ENCODE peak calls at places on chromosomes 11 and 22, in five cellular contexts. K, X, W, O and L are unnamed samples.

GRCh38 chr11:2507945-2508749 is 63.3 kb downstream of the KCNQ1 start:
- DNase-seq in K (no peak), X (peak), W (peak), O (no peak), L (peak)

GRCh38 chr11:108647387-108647700 is 17.5 kb upstream of the DDX10 start:
- DNase-seq in K (no peak), X (no peak), W (no peak), O (no peak), L (no peak)

GRCh38 chr11:106092446-106092845 is 15.0 kb downstream of the AASDHPPT start:
- DNase-seq in K (no peak), X (no peak), W (no peak), O (no peak), L (no peak)

GRCh38 chr22:22908941-22909604 is 21.5 kb downstream of the IGLL5 start:
- DNase-seq in K (no peak), X (no peak), W (no peak), O (no peak), L (no peak)

GRCh38 chr22:31897842-31898241 is 46.5 kb upstream of the YWHAH start:
- DNase-seq in K (no peak), X (no peak), W (no peak), O (no peak), L (no peak)

GRCh38 chr11:126968915-126969314 is 31.7 kb downstream of the KIRREL3 start:
- DNase-seq in K (no peak), X (no peak), W (no peak), O (no peak), L (no peak)

GRCh38 chr22:23282089-23282501 is 101.8 kb downstream of the BCR start:
- DNase-seq in K (peak), X (peak), W (peak), O (peak), L (peak)

GRCh38 chr11:77198440-77198849 is 70.4 kb downstream of the MYO7A start:
- DNase-seq in K (peak), X (peak), W (peak), O (no peak), L (no peak)

GRCh38 chr11:78783301-78783700 is 208.6 kb upstream of the NARS2 start:
- DNase-seq in K (no peak), X (no peak), W (no peak), O (no peak), L (no peak)

GRCh38 chr22:45083659-45084305 is 74.0 kb upstream of the PHF21B start:
- DNase-seq in K (peak), X (no peak), W (no peak), O (no peak), L (no peak)

GRCh38 chr11:86818466-86819282 is 18.3 kb downstream of the PRSS23 start:
- DNase-seq in K (peak), X (no peak), W (no peak), O (no peak), L (no peak)

GRCh38 chr11:47336595-47336994 is 15.9 kb downstream of the MYBPC3 start:
- DNase-seq in K (no peak), X (no peak), W (no peak), O (no peak), L (no peak)

GRCh38 chr11:120168960-120169681 is 31.2 kb upstream of the TRIM29 start:
- DNase-seq in K (peak), X (peak), W (no peak), O (peak), L (peak)

GRCh38 chr11:12706531-12707499 is 32.6 kb downstream of the TEAD1 start:
- DNase-seq in K (no peak), X (no peak), W (no peak), O (peak), L (peak)

GRCh38 chr22:21984793-21985192 is 2.2 kb upstream of the TOP3B start:
- DNase-seq in K (peak), X (no peak), W (no peak), O (no peak), L (no peak)

GRCh38 chr22:17772963-17773605 is 1.2 kb downstream of the BID start:
- DNase-seq in K (no peak), X (peak), W (no peak), O (no peak), L (no peak)

GRCh38 chr11:114179234-114179941 is 116.8 kb upstream of the NNMT start:
- DNase-seq in K (peak), X (peak), W (peak), O (peak), L (peak)

GRCh38 chr22:43159484-43160178 is 8.3 kb downstream of the TSPO start:
- DNase-seq in K (peak), X (no peak), W (no peak), O (peak), L (peak)

GRCh38 chr11:65501530-65502273 is 2.9 kb downstream of the MALAT1 start:
- DNase-seq in K (peak), X (peak), W (peak), O (no peak), L (no peak)
- H3K4me3 ChIP-seq in K (peak), X (peak), W (peak), O (peak), L (peak)

DNA sequence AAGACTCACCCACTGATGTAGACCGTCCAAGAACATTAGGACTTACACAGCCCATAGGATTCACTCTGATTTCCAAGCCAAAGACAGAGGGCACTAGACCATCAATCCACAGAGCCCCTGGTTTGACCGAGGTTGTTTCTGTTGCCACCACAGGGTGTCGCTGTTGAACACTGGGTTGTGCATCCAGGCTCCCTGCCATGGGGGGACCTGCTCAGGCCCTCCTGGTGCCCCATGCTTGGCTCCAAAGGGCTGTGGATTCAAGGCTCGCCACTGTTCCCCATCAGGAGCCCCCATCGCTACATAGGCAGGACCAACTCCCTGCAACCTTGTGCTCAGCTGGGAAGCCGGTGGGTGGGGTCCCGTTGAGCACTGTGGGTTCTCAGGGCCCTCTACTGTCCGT is 128.0 kb upstream of the ANO1 start:
- DNase-seq in K (peak), X (no peak), W (no peak), O (no peak), L (peak)
- TF ChIP-seq EP300 in K (no peak), X (no peak), W (no peak), O (no peak), L (no peak)

DNA sequence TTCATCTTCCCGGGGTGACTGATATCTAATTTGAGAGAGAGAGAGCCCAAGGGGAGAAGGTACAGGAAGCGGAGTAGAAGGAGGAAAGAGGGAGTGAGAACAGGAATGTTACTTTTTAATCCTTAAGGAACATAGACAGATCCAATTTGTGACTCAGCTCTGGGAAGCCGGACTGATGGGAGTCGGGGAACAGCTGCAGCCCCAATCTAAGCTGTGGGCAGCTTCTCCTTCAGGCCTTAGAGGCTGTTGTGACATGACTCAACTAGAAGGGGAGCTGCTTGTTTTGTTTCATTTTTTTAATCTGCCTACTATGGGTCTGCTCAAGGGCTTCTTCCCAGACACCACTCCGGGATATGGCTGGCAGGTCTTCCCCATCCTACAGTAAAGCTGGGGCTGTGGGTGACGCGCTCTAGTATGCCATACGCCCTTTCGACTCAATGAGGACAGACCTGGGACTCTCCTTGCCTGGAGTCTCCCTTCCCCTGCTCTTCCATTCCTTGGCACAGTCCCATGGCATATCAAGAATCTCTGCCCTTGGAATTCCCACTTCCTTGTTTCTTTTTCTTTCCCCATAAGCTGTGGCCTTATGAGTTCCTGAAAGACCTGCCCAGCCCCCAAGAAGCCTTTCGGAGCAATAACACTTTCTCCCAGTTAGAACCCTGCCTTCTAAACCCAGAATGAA is 103.3 kb upstream of the AKIP1 start:
- DNase-seq in K (no peak), X (peak), W (no peak), O (peak), L (peak)
- H3K4me3 ChIP-seq in K (no peak), X (peak), W (peak), O (peak), L (peak)

GRCh38 chr22:39292561-39293074 is 26.8 kb downstream of the RPL3 start:
- DNase-seq in K (peak), X (peak), W (peak), O (peak), L (peak)
- TF ChIP-seq EP300 in K (no peak), X (no peak), W (no peak), O (no peak), L (no peak)

DNA sequence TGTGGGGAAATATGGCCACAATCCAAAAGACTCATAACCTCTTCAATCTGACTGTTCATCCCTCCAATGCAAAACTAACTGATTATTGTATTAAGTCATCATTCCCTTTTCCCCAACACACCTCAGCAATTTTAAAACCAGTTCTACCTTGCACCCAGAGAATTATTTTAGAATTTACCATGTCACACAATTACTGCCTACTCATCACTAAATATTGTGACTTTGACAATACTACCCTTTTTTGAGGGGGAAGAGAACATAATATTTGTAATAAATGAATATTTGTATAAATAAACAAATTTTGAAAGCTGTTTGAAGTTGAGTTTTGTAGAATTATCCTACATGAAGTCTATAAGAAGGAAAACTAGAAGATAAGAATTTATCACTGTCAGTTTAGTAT is 28.2 kb upstream of the CALCB start:
- DNase-seq in K (no peak), X (no peak), W (no peak), O (no peak), L (no peak)
- H3K4me3 ChIP-seq in K (no peak), X (no peak), W (no peak), O (no peak), L (no peak)

GRCh38 chr11:57109331-57109730 is 72.4 kb upstream of the LRRC55 start:
- DNase-seq in K (no peak), X (no peak), W (no peak), O (no peak), L (no peak)

GRCh38 chr11:57100638-57101312 is 81.0 kb upstream of the LRRC55 start:
- DNase-seq in K (no peak), X (no peak), W (no peak), O (no peak), L (no peak)

GRCh38 chr11:57103899-57104605 is 77.7 kb upstream of the LRRC55 start:
- DNase-seq in K (no peak), X (no peak), W (no peak), O (no peak), L (no peak)
- TF ChIP-seq EP300 in K (no peak), X (no peak), W (no peak), O (no peak), L (no peak)

DNA sequence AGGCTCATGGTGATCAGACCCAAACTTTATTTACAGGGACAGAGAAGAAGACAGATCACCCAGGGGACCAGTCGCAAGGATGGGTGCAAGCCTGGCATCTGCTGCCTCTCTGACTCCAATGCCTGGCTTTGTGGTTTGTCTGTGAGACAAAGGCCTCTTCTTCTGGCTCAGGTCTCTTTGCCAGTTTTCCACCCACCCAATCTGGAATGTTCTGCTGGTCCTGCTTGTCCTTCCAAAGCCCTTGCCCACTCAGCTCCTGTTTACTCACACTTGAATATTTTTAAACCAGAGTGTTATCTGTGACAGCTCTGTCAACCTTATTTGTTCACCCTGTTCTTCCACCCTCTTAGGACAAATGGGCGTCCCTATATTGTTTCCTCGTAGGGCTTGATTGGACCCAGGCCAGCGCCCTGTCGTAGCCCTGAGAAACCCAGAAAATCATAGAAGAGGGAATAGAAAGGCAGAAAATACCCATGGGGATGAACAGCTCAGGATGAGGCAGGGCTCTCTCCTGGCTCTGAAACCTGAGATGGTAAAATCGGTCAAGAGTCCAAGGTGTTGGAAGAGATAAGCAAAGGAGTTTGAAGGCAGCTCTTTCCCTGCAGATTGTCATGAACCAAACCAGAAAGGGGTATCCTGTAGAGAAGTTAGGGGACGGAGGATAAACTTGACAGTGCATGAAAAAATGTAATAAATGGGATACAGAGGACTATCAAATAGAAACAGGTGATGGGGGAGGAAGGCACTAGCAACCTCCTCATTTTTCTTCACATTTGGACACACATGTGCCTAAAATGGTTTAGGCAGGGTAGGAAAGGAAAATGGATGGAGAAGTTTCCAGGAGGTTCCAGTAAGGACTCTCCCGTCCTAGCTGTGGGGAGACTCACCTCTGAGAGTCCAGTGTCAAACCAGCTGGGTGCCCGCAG is 670 bp downstream of the CRYAB start:
- DNase-seq in K (no peak), X (no peak), W (no peak), O (no peak), L (no peak)
- H3K4me3 ChIP-seq in K (no peak), X (peak), W (peak), O (peak), L (peak)

GRCh38 chr11:44645832-44646231 is 80.4 kb downstream of the CD82 start:
- DNase-seq in K (no peak), X (no peak), W (no peak), O (no peak), L (no peak)
- TF ChIP-seq EP300 in K (no peak), X (no peak), W (no peak), O (no peak), L (no peak)

GRCh38 chr11:111418436-111418787 is 39.3 kb upstream of the POU2AF1 start:
- DNase-seq in K (no peak), X (no peak), W (no peak), O (no peak), L (no peak)
- H3K4me3 ChIP-seq in K (no peak), X (no peak), W (no peak), O (no peak), L (no peak)